ENCODE peak calls at places on chromosomes 16 and 17, in ten cellular contexts. Y is stromal cell of bone marrow; R is activated effector memory CD4-positive, alpha-beta T cell treated with anti-CD3 and anti-CD28 coated beads, Interleukin-2, amount 50 U/mL, for 16 hours; V is activated T-helper 9 cell treated with anti-CD3 and anti-CD28 coated beads, Interleukin-2, amount 50 U/mL, for 16 hours; K is mucosa of gallbladder; D is WTC11; A is heart left ventricle; U is HTR-8/SVneo; N is CD8-positive, alpha-beta memory T cell; Z is renal cortical epithelial cell. W is an unnamed sample.

GRCh38 chr16:1290032-1290431 is 19.4 kb upstream of the UBE2I start:
- DNase-seq in Y (no peak), R (no peak), V (no peak), K (no peak), D (no peak), A (no peak), U (no peak), N (no peak), Z (no peak), W (no peak)

GRCh38 chr17:8212312-8213180 is 2.2 kb upstream of the AURKB start:
- DNase-seq in Y (no peak), R (no peak), V (no peak), K (no peak), D (no peak), A (no peak), U (no peak), N (no peak), Z (no peak), W (no peak)

GRCh38 chr17:74752415-74752814 is 4.0 kb downstream of the NHERF1 start:
- DNase-seq in Y (no peak), R (no peak), V (no peak), K (no peak), D (no peak), A (no peak), U (no peak), N (no peak), Z (no peak), W (no peak)

GRCh38 chr17:67542219-67543114 is 165.4 kb downstream of the PITPNC1 start:
- DNase-seq in Y (no peak), R (no peak), V (no peak), K (no peak), D (no peak), A (no peak), U (no peak), N (no peak), Z (no peak), W (no peak)

GRCh38 chr17:75244133-75244866 is 17.1 kb downstream of the GGA3 start:
- DNase-seq in Y (no peak), R (no peak), V (no peak), K (no peak), D (no peak), A (no peak), U (no peak), N (no peak), Z (no peak), W (no peak)

GRCh38 chr17:7997186-7997585 is 5.2 kb upstream of the GUCY2D start:
- DNase-seq in Y (no peak), R (peak), V (no peak), K (no peak), D (peak), A (peak), U (no peak), N (no peak), Z (no peak), W (no peak)

GRCh38 chr17:75652934-75653549 is 13.9 kb downstream of the RECQL5 start:
- DNase-seq in Y (no peak), R (peak), V (no peak), K (no peak), D (peak), A (no peak), U (peak), N (peak), Z (no peak), W (peak)

GRCh38 chr17:34369571-34369970 is 6.5 kb upstream of the CCL1 start:
- DNase-seq in Y (no peak), R (no peak), V (no peak), K (no peak), D (no peak), A (no peak), U (no peak), N (no peak), Z (no peak), W (no peak)

GRCh38 chr16:67177743-67178699 is 5.7 kb downstream of the MATCAP1 start:
- DNase-seq in Y (no peak), R (peak), V (peak), K (peak), D (peak), A (no peak), U (no peak), N (peak), Z (peak), W (no peak)

GRCh38 chr17:73166731-73167581 is 2.1 kb downstream of the SSTR2 start:
- DNase-seq in Y (no peak), R (no peak), V (no peak), K (no peak), D (no peak), A (no peak), U (no peak), N (no peak), Z (peak), W (no peak)

GRCh38 chr16:12247811-12248210 is 271.3 kb downstream of the SNX29 start:
- DNase-seq in Y (no peak), R (no peak), V (no peak), K (no peak), D (no peak), A (no peak), U (no peak), N (no peak), Z (no peak), W (no peak)

GRCh38 chr17:50177983-50178834 is 12.4 kb downstream of the SGCA start:
- DNase-seq in Y (peak), R (peak), V (peak), K (peak), D (peak), A (peak), U (peak), N (peak), Z (peak), W (peak)

GRCh38 chr17:40366861-40367518 is 2.5 kb upstream of the GJD3 start:
- DNase-seq in Y (no peak), R (peak), V (no peak), K (no peak), D (no peak), A (no peak), U (no peak), N (no peak), Z (no peak), W (no peak)

GRCh38 chr17:60325730-60326524 is 66.0 kb downstream of the USP32 start:
- DNase-seq in Y (no peak), R (no peak), V (no peak), K (no peak), D (no peak), A (no peak), U (no peak), N (peak), Z (no peak), W (no peak)

GRCh38 chr17:35988164-35988563 is 1.6 kb upstream of the CCL14 start:
- DNase-seq in Y (no peak), R (no peak), V (no peak), K (no peak), D (no peak), A (no peak), U (no peak), N (no peak), Z (no peak), W (no peak)

GRCh38 chr16:49462356-49462988 is 88.9 kb downstream of the C16orf78 start:
- DNase-seq in Y (no peak), R (no peak), V (no peak), K (no peak), D (no peak), A (peak), U (no peak), N (no peak), Z (no peak), W (no peak)